ENCODE peak calls at places on chromosomes 11 and 22, in four cellular contexts. W is Calu3, Z is PC-3, L is Peyer's patch. B is an unnamed sample.

GRCh38 chr22:17563936-17564391 is 666 bp downstream of the SLC25A18 start:
- DNase-seq in W (no peak), Z (no peak), L (no peak), B (no peak)

GRCh38 chr11:58525037-58525614 is 17.2 kb upstream of the OR5B21 start:
- DNase-seq in W (no peak), Z (no peak), L (peak; percentile 63), B (no peak)

GRCh38 chr22:43891360-43892182 is at the start of gene PNPLA5:
- DNase-seq in W (no peak), Z (no peak), L (no peak), B (no peak)

GRCh38 chr11:3107608-3108182 is 50.5 kb upstream of the CARS1 start:
- DNase-seq in W (no peak), Z (no peak), L (no peak), B (no peak)

GRCh38 chr22:35561796-35562526 is 21.3 kb downstream of the RASD2 start:
- DNase-seq in W (peak; percentile 38), Z (peak; percentile 31), L (no peak), B (no peak)

GRCh38 chr11:110433393-110434333 is 3.9 kb downstream of the FDX1 start:
- DNase-seq in W (no peak), Z (peak; percentile 58), L (no peak), B (no peak)

GRCh38 chr11:118928870-118929495 is 3.3 kb upstream of the BCL9L start:
- DNase-seq in W (peak; percentile 37), Z (peak; percentile 71), L (no peak), B (no peak)

GRCh38 chr11:926341-926916 is 759 bp downstream of the AP2A2 start:
- DNase-seq in W (no peak), Z (peak; percentile 47), L (no peak), B (no peak)

GRCh38 chr11:120215634-120216033 is 4.8 kb downstream of the OAF start:
- DNase-seq in W (no peak), Z (peak; percentile 71), L (peak; percentile 21), B (no peak)

GRCh38 chr11:123690490-123690889 is 36.1 kb upstream of the SCN3B start:
- DNase-seq in W (no peak), Z (peak; percentile 75), L (no peak), B (no peak)

GRCh38 chr11:2881076-2881973 is 4.2 kb downstream of the CDKN1C start:
- DNase-seq in W (no peak), Z (no peak), L (no peak), B (no peak)

GRCh38 chr11:67045314-67045713 is 11.3 kb upstream of the RHOD start:
- DNase-seq in W (no peak), Z (peak; percentile 90), L (no peak), B (no peak)

GRCh38 chr22:40055143-40055926 is 60.6 kb downstream of the FAM83F start:
- DNase-seq in W (no peak), Z (no peak), L (no peak), B (no peak)

GRCh38 chr11:60121259-60121658 is 32.8 kb downstream of the MS4A2 start:
- DNase-seq in W (peak; percentile 32), Z (no peak), L (no peak), B (no peak)

GRCh38 chr11:73308003-73308962 is at the start of gene ARHGEF17:
- DNase-seq in W (peak; percentile 66), Z (peak; percentile 69), L (no peak), B (peak; percentile 59)

GRCh38 chr11:116864531-116864930 is 27.1 kb upstream of the APOA1 start:
- DNase-seq in W (no peak), Z (no peak), L (no peak), B (no peak)

GRCh38 chr22:45880091-45880651 is 96.8 kb downstream of the WNT7B start:
- DNase-seq in W (no peak), Z (no peak), L (no peak), B (peak; percentile 13)

GRCh38 chr22:31945971-31946680 is 1.8 kb downstream of the YWHAH start:
- DNase-seq in W (no peak), Z (no peak), L (peak; percentile 20), B (no peak)

DNA sequence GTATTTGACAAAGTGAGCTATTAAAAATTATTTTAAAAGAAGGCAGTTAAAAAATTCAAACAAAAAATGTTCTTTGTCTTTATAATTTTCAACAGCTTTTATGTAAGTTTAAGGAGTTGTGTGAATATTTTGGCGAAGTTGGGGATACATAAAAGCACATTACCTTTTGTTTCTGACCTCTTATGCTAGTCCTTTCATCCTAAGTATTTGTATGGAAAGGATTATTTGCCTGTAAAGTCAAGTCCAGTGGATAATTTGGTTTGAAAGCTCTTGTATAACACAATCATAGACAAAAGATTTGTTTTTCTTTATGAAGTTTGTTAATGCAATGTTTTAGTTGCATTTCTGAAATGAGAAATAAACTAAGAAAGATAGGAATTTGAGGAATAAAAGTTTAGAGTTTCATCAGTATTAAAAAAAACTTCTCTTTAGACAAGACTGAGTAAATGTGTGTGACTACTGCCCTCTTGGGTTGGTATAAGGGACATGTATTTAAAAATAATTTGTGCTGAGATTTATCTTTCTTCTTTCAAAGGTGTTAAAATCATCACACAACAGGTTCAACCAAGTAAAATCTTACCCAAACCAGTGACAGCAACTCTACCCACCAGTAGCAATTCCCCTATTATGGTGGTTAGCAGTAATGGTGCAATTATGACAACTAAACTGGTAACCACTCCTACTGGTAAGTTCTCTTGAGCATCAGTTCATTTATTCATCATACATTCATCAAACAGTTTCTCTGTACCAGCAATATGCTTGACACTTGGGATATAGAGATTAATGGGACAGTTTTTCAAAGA is 68.2 kb downstream of the EMSY start:
- DNase-seq in W (no peak), Z (peak; percentile 42), L (no peak), B (no peak)
- TF ChIP-seq CTCF in W (no peak), Z (peak; percentile 76), L (peak; percentile 47), B (peak; percentile 58)

GRCh38 chr11:17846852-17847453 is 112.4 kb downstream of the KCNC1 start:
- DNase-seq in W (peak; percentile 30), Z (peak; percentile 53), L (no peak), B (no peak)
- TF ChIP-seq CTCF in W (no peak), Z (peak; percentile 64), L (no peak), B (no peak)

GRCh38 chr11:92810423-92810822 is 159.0 kb upstream of the MTNR1B start:
- DNase-seq in W (no peak), Z (no peak), L (no peak), B (no peak)

GRCh38 chr11:92808009-92808408 is 161.4 kb upstream of the MTNR1B start:
- DNase-seq in W (no peak), Z (no peak), L (no peak), B (no peak)

GRCh38 chr11:92811341-92811740 is 158.1 kb upstream of the MTNR1B start:
- DNase-seq in W (no peak), Z (no peak), L (no peak), B (no peak)

DNA sequence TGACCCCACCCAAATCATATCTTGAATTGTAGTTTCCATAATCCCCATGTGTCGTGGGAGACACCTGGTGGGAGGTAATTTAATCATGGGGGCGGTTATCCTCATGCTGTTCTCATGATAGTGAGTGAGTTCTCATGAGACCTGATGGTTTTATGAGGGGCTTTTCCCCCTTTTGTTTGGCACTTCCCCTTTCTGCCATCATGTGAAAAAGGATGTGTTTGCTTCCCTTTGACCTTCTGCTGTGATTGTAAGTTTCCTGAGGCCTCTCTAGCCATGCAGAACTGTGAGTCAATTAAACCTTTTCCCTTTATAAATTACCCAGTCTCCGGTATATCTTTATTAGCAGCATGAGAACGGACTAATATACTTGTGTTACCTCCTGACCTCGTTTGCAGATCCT is 156.6 kb upstream of the MTNR1B start:
- DNase-seq in W (no peak), Z (no peak), L (no peak), B (no peak)
- TF ChIP-seq CTCF in W (no peak), Z (no peak), L (no peak), B (no peak)

GRCh38 chr11:106917973-106918372 is 100.3 kb downstream of the GUCY1A2 start:
- DNase-seq in W (peak; percentile 16), Z (peak; percentile 65), L (no peak), B (no peak)
- TF ChIP-seq CTCF in W (no peak), Z (peak; percentile 71), L (no peak), B (no peak)

DNA sequence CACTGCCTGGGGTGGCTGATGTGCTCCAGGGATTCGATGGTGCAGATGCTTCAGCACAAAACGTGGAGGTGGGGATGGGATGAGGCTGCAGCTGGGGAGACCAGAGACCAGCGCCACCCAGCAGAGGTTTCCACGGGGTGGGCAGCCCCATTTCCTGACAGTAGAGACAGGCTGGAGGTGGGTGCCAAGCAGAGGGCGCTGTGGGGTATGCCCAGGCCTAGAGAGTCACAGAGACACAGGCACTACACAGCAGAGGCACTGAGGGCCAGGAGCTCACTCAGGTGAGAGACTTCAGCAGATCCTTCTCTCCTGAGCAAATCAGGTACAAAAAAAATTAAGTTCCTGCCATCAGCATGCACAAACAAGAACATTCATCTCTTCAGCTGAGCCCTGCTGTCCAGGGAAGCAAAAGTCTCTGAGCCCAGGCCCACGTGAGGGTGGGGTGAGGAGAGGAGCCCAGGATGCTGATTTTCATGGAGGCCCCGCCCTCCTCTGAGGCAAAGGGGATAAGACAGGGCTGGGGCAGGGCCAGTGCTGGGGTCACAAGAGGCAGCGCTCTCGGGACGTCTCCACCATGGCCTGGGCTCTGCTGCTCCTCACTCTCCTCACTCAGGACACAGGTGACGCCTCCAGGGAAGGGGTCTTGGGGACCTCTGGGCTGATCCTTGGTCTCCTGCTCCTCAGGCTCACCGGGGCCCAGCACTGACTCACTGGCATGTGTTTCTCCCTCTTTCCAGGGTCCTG is 53.1 kb downstream of the GGTLC2 start:
- DNase-seq in W (no peak), Z (no peak), L (no peak), B (no peak)
- TF ChIP-seq CTCF in W (no peak), Z (no peak), L (no peak), B (no peak)

GRCh38 chr11:43576834-43577521 is 103.6 kb upstream of the HSD17B12 start:
- DNase-seq in W (peak; percentile 51), Z (peak; percentile 48), L (no peak), B (no peak)
- TF ChIP-seq CTCF in W (no peak), Z (peak; percentile 29), L (peak; percentile 5), B (no peak)

GRCh38 chr11:57349491-57350274 is 11.5 kb downstream of the P2RX3 start:
- DNase-seq in W (peak; percentile 71), Z (peak; percentile 65), L (peak; percentile 42), B (peak; percentile 58)
- TF ChIP-seq CTCF in W (peak; percentile 80), Z (peak; percentile 90), L (peak; percentile 72), B (peak; percentile 97)

B was measured in mesothelial cell of epicardium.